ENCODE peak calls at places on chromosomes 13 and 19, in four cellular contexts. One of them, this sample, is unnamed.

GRCh38 chr19:9075064-9075964 is 11.5 kb upstream of the OR1M1 start:
- DNase-seq in A172: peak
- DNase-seq in lung microvascular endothelial cell: peak
- DNase-seq in stimulated activated CD4-positive, alpha-beta T cell treated with anti-CD3 and anti-CD28 coated beads, Interleukin-4, amount 100 ng/mL, for 1 hour: peak
- DNase-seq in this sample: peak

GRCh38 chr19:2290441-2291184 is 8.6 kb upstream of the PEAK3 start:
- DNase-seq in A172: no peak
- DNase-seq in lung microvascular endothelial cell: no peak
- DNase-seq in stimulated activated CD4-positive, alpha-beta T cell treated with anti-CD3 and anti-CD28 coated beads, Interleukin-4, amount 100 ng/mL, for 1 hour: no peak
- DNase-seq in this sample: no peak

GRCh38 chr19:45087531-45087930 is 5.4 kb upstream of the PPP1R37 start:
- DNase-seq in A172: no peak
- DNase-seq in lung microvascular endothelial cell: no peak
- DNase-seq in stimulated activated CD4-positive, alpha-beta T cell treated with anti-CD3 and anti-CD28 coated beads, Interleukin-4, amount 100 ng/mL, for 1 hour: no peak
- DNase-seq in this sample: no peak

GRCh38 chr19:36672368-36672767 is 5.7 kb upstream of the ZNF461 start:
- DNase-seq in A172: no peak
- DNase-seq in lung microvascular endothelial cell: no peak
- DNase-seq in stimulated activated CD4-positive, alpha-beta T cell treated with anti-CD3 and anti-CD28 coated beads, Interleukin-4, amount 100 ng/mL, for 1 hour: no peak
- DNase-seq in this sample: no peak

GRCh38 chr19:2984196-2984490 is 6.8 kb downstream of the TLE6 start:
- DNase-seq in A172: no peak
- DNase-seq in lung microvascular endothelial cell: no peak
- DNase-seq in stimulated activated CD4-positive, alpha-beta T cell treated with anti-CD3 and anti-CD28 coated beads, Interleukin-4, amount 100 ng/mL, for 1 hour: no peak
- DNase-seq in this sample: no peak

GRCh38 chr19:51365211-51366049 is 758 bp downstream of the ETFB start:
- DNase-seq in A172: no peak
- DNase-seq in lung microvascular endothelial cell: peak
- DNase-seq in stimulated activated CD4-positive, alpha-beta T cell treated with anti-CD3 and anti-CD28 coated beads, Interleukin-4, amount 100 ng/mL, for 1 hour: no peak
- DNase-seq in this sample: peak

GRCh38 chr19:51094696-51095279 is 12.1 kb upstream of the KLK14 start:
- DNase-seq in A172: no peak
- DNase-seq in lung microvascular endothelial cell: peak
- DNase-seq in stimulated activated CD4-positive, alpha-beta T cell treated with anti-CD3 and anti-CD28 coated beads, Interleukin-4, amount 100 ng/mL, for 1 hour: peak
- DNase-seq in this sample: no peak

GRCh38 chr19:44623080-44623479 is 9.7 kb downstream of the IGSF23 start:
- DNase-seq in A172: no peak
- DNase-seq in lung microvascular endothelial cell: peak
- DNase-seq in stimulated activated CD4-positive, alpha-beta T cell treated with anti-CD3 and anti-CD28 coated beads, Interleukin-4, amount 100 ng/mL, for 1 hour: no peak
- DNase-seq in this sample: peak

GRCh38 chr13:38970380-38971051 is 20.1 kb downstream of the STOML3 start:
- DNase-seq in A172: no peak
- DNase-seq in lung microvascular endothelial cell: peak
- DNase-seq in stimulated activated CD4-positive, alpha-beta T cell treated with anti-CD3 and anti-CD28 coated beads, Interleukin-4, amount 100 ng/mL, for 1 hour: no peak
- DNase-seq in this sample: no peak

GRCh38 chr13:80012281-80012680 is 328.6 kb downstream of the SPRY2 start:
- DNase-seq in A172: peak
- DNase-seq in lung microvascular endothelial cell: peak
- DNase-seq in stimulated activated CD4-positive, alpha-beta T cell treated with anti-CD3 and anti-CD28 coated beads, Interleukin-4, amount 100 ng/mL, for 1 hour: no peak
- DNase-seq in this sample: peak

GRCh38 chr19:15303105-15303780 is 29.1 kb downstream of the BRD4 start:
- DNase-seq in A172: no peak
- DNase-seq in lung microvascular endothelial cell: no peak
- DNase-seq in stimulated activated CD4-positive, alpha-beta T cell treated with anti-CD3 and anti-CD28 coated beads, Interleukin-4, amount 100 ng/mL, for 1 hour: no peak
- DNase-seq in this sample: no peak

GRCh38 chr13:98202026-98202425 is 25.0 kb upstream of the RNF113B start:
- DNase-seq in A172: no peak
- DNase-seq in lung microvascular endothelial cell: no peak
- DNase-seq in stimulated activated CD4-positive, alpha-beta T cell treated with anti-CD3 and anti-CD28 coated beads, Interleukin-4, amount 100 ng/mL, for 1 hour: no peak
- DNase-seq in this sample: no peak

GRCh38 chr13:33213024-33213795 is 72.3 kb downstream of the STARD13 start:
- DNase-seq in A172: no peak
- DNase-seq in lung microvascular endothelial cell: no peak
- DNase-seq in stimulated activated CD4-positive, alpha-beta T cell treated with anti-CD3 and anti-CD28 coated beads, Interleukin-4, amount 100 ng/mL, for 1 hour: no peak
- DNase-seq in this sample: no peak

GRCh38 chr13:111175372-111175771 is 60.3 kb downstream of the ARHGEF7 start:
- DNase-seq in A172: no peak
- DNase-seq in lung microvascular endothelial cell: no peak
- DNase-seq in stimulated activated CD4-positive, alpha-beta T cell treated with anti-CD3 and anti-CD28 coated beads, Interleukin-4, amount 100 ng/mL, for 1 hour: no peak
- DNase-seq in this sample: no peak

GRCh38 chr19:19579533-19580361 is 38.7 kb downstream of the PBX4 start:
- DNase-seq in A172: no peak
- DNase-seq in lung microvascular endothelial cell: no peak
- DNase-seq in stimulated activated CD4-positive, alpha-beta T cell treated with anti-CD3 and anti-CD28 coated beads, Interleukin-4, amount 100 ng/mL, for 1 hour: no peak
- DNase-seq in this sample: no peak

This sample was measured in M059J.